ENCODE peak calls at places on chromosomes 7 and 10, in five cellular contexts. U, M, Z, J and Q are unnamed samples.

GRCh38 chr7:158558816-158559215 is 28.8 kb downstream of the PTPRN2 start:
- DNase-seq in M (no peak), U (no peak), Z (no peak), J (no peak), Q (no peak)

GRCh38 chr10:98790817-98791216 is 344.1 kb upstream of the HPS1 start:
- DNase-seq in M (no peak), Z (no peak), J (no peak), U (peak), Q (peak)

GRCh38 chr7:101367676-101368075 is 5.0 kb downstream of the COL26A1 start:
- DNase-seq in U (no peak), M (no peak), J (no peak), Z (peak), Q (no peak)

GRCh38 chr7:134548877-134549276 is at the start of gene AKR1B15:
- DNase-seq in U (no peak), M (no peak), J (no peak), Z (peak), Q (peak)

GRCh38 chr10:93221171-93221496 is 147.4 kb downstream of the CYP26A1 start:
- DNase-seq in Z (no peak), J (no peak), M (no peak), U (no peak), Q (no peak)

GRCh38 chr7:76047305-76047810 is 442 bp downstream of the STYXL1 start:
- DNase-seq in M (no peak), Z (no peak), U (peak), J (no peak), Q (no peak)

GRCh38 chr10:3803884-3804741 is 19.1 kb upstream of the KLF6 start:
- DNase-seq in U (peak), J (peak), M (no peak), Z (no peak), Q (no peak)

GRCh38 chr7:77180990-77181595 is 18.5 kb downstream of the FGL2 start:
- DNase-seq in M (no peak), J (no peak), Z (no peak), U (no peak), Q (no peak)

GRCh38 chr7:21959387-21959776 is 13.7 kb upstream of the CDCA7L start:
- DNase-seq in U (no peak), J (no peak), M (no peak), Z (no peak), Q (no peak)

GRCh38 chr10:131746785-131747184 is 154.0 kb upstream of the PPP2R2D start:
- DNase-seq in J (no peak), M (no peak), U (no peak), Z (no peak), Q (no peak)

GRCh38 chr10:26939290-26939956 is 78.7 kb upstream of the ABI1 start:
- DNase-seq in J (no peak), Z (no peak), M (peak), U (no peak), Q (no peak)

GRCh38 chr10:132667613-132668394 is 118.1 kb downstream of the NKX6-2 start:
- DNase-seq in M (no peak), U (peak), Z (no peak), J (no peak), Q (peak)

GRCh38 chr10:42985436-42986316 is 91.2 kb upstream of the RET start:
- DNase-seq in U (no peak), Z (no peak), J (peak), M (peak), Q (no peak)

GRCh38 chr7:30928254-30928872 is 16.7 kb downstream of the AQP1 start:
- DNase-seq in Z (no peak), U (no peak), M (peak), J (no peak), Q (no peak)

GRCh38 chr10:35369049-35369760 is 32.9 kb downstream of the CCNY start:
- DNase-seq in Z (no peak), J (no peak), M (no peak), U (no peak), Q (no peak)

GRCh38 chr10:34187201-34187600 is 627.9 kb downstream of the PARD3 start:
- DNase-seq in U (peak), Z (no peak), M (no peak), J (no peak), Q (no peak)

GRCh38 chr7:40808409-40808942 is 673.7 kb downstream of the SUGCT start:
- DNase-seq in Z (peak), M (peak), J (no peak), U (peak), Q (peak)

GRCh38 chr7:50534690-50535290 is 30.4 kb downstream of the DDC start:
- DNase-seq in Z (peak), J (peak), U (peak), M (no peak), Q (peak)

GRCh38 chr7:85103962-85104361 is 82.9 kb downstream of the SEMA3D start:
- DNase-seq in Z (peak), M (no peak), J (no peak), U (no peak), Q (no peak)

GRCh38 chr7:35257251-35258124 is 3.6 kb upstream of the TBX20 start:
- DNase-seq in M (no peak), J (no peak), U (peak), Z (no peak), Q (no peak)

GRCh38 chr7:103148131-103148993 is 537 bp downstream of the NAPEPLD start:
- DNase-seq in J (no peak), M (no peak), U (no peak), Z (peak), Q (no peak)

GRCh38 chr10:115084434-115084833 is 8.7 kb upstream of the ATRNL1 start:
- DNase-seq in M (no peak), J (no peak), U (no peak), Z (no peak), Q (no peak)

GRCh38 chr10:60099998-60100747 is 193.8 kb upstream of the CCDC6 start:
- DNase-seq in Z (peak), M (no peak), U (peak), J (no peak), Q (peak)

GRCh38 chr10:35639651-35640311 is 2.3 kb downstream of the FZD8 start:
- DNase-seq in Z (peak), M (no peak), U (peak), J (no peak), Q (peak)

GRCh38 chr10:34254596-34254995 is 560.5 kb downstream of the PARD3 start:
- DNase-seq in U (peak), M (no peak), J (no peak), Z (peak), Q (peak)

GRCh38 chr7:82723411-82723810 is 279.8 kb upstream of the CACNA2D1 start:
- DNase-seq in Z (no peak), J (no peak), M (no peak), U (no peak), Q (no peak)

GRCh38 chr7:94632338-94633024 is 23.5 kb downstream of the SGCE start:
- DNase-seq in U (peak), J (no peak), M (no peak), Z (peak), Q (peak)

GRCh38 chr7:106982415-106982814 is 62.1 kb upstream of the PRKAR2B start:
- DNase-seq in Z (no peak), U (no peak), J (no peak), M (no peak), Q (no peak)

GRCh38 chr7:6478186-6478585 is 30.4 kb upstream of the DAGLB start:
- DNase-seq in Z (no peak), U (no peak), M (no peak), J (no peak), Q (no peak)

GRCh38 chr10:4329237-4329636 is 496.8 kb upstream of the AKR1E2 start:
- DNase-seq in Z (no peak), M (no peak), J (no peak), U (no peak), Q (no peak)

GRCh38 chr7:155363146-155363539 is 65.5 kb downstream of the INSIG1 start:
- DNase-seq in M (no peak), Z (no peak), U (no peak), J (no peak), Q (no peak)

GRCh38 chr7:149720372-149721083 is 52.9 kb downstream of the ZNF467 start:
- DNase-seq in U (peak), J (peak), Z (no peak), M (no peak), Q (no peak)

GRCh38 chr10:75428434-75429158 is 2.8 kb upstream of the LRMDA start:
- DNase-seq in M (no peak), Z (peak), J (no peak), U (no peak), Q (peak)

GRCh38 chr10:129973674-129974059 is 9.6 kb upstream of the EBF3 start:
- DNase-seq in J (no peak), M (no peak), Z (no peak), U (no peak), Q (no peak)
- TF ChIP-seq CTCF in J (no peak), M (no peak), Z (no peak), U (no peak), Q (no peak)

GRCh38 chr10:73772280-73773151 is 9.3 kb upstream of the CHCHD1 start:
- DNase-seq in J (peak), Z (peak), M (peak), U (peak), Q (peak)
- TF ChIP-seq CTCF in J (peak), Z (peak), M (peak), U (no peak), Q (no peak)

DNA sequence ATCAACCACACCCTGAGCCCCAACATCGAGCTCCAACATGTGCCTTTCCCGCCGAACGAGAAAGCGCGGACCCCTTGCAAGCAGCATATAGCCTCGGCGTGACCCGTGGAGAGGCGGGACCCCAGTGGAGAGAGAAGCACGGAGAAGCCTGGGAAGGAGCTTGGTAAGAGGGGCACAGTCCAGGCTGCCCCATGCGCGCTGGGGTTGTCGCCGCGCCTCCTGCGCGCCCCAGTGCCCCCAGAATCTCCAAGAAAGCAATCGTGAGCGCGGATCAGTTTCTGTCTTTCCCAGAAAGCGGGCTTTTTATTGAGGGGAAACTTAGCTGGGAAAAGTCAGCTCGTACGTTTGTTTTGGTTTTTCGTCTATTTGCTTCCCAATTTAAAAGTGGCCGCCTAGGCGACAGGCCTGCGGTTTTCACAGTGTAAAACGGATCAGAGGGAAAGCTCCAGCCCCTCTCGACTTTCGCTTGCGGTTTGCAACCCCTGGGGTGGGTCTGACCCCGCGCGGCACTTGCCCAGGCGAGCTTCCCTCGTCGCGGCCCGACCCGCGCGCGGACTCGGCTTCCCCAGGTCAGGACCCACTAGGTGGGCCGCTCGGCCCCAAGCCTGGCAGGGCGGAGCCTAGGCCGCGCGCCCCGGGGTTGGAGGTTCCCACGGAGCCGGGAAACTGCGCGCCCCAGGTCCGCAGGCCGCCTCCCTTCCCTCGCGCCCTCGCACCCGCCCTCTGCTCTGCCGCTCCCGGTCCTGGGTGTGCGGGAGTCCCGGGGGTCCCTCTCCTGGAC is 31.1 kb downstream of the SKIDA1 start:
- DNase-seq in M (peak), Z (no peak), U (peak), J (peak), Q (no peak)
- TF ChIP-seq CTCF in M (no peak), Z (no peak), U (no peak), J (peak), Q (no peak)

GRCh38 chr10:102139281-102140110 is 6.7 kb downstream of the PPRC1 start:
- DNase-seq in Z (no peak), J (no peak), M (no peak), U (no peak), Q (no peak)

GRCh38 chr10:102140218-102140617 is 7.4 kb downstream of the PPRC1 start:
- DNase-seq in J (no peak), Z (no peak), M (no peak), U (no peak), Q (no peak)

GRCh38 chr10:102141583-102142107 is 8.8 kb downstream of the PPRC1 start:
- DNase-seq in U (no peak), M (no peak), J (no peak), Z (no peak), Q (no peak)

GRCh38 chr10:102135956-102136526 is 3.2 kb downstream of the PPRC1 start:
- DNase-seq in U (no peak), M (no peak), Z (no peak), J (no peak), Q (no peak)

DNA sequence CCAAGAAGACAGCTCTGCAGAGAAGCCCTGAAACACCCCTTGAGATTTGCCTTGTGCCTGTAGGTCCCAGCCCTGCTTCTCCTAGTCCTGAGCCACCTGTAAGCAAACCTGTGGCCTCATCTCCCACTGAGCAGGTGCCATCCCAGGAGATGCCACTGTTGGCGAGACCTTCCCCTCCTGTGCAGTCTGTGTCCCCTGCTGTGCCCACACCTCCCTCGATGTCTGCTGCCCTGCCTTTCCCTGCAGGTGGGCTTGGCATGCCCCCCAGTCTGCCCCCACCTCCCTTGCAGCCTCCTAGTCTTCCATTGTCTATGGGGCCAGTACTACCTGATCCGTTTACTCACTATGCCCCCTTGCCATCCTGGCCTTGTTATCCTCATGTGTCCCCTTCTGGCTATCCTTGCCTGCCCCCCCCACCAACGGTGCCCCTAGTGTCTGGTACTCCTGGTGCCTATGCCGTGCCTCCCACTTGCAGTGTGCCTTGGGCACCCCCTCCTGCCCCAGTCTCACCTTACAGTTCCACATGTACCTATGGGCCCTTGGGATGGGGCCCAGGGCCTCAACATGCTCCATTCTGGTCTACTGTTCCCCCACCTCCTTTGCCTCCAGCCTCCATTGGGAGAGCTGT is 8.2 kb downstream of the PPRC1 start:
- DNase-seq in U (no peak), Z (no peak), M (no peak), J (no peak), Q (no peak)
- TF ChIP-seq CTCF in U (no peak), Z (no peak), M (no peak), J (no peak), Q (no peak)

GRCh38 chr10:113820507-113820906 is 33.4 kb downstream of the DCLRE1A start:
- DNase-seq in J (peak), U (no peak), Z (no peak), M (no peak), Q (no peak)
- TF ChIP-seq CTCF in J (peak), U (no peak), Z (no peak), M (no peak), Q (no peak)